ENCODE peak calls at places on chromosomes 6 and 20, in seven cellular contexts. One of them, this sample, is unnamed.

GRCh38 chr6:5121956-5122355 is 36.8 kb downstream of the PPP1R3G start:
- DNase-seq in EH: no peak
- DNase-seq in Calu3: no peak
- DNase-seq in K562: no peak
- DNase-seq in HT1080: no peak
- DNase-seq in dorsolateral prefrontal cortex: no peak
- DNase-seq in neural crest cell: no peak
- DNase-seq in this sample: no peak

GRCh38 chr20:40339661-40340449 is 349.2 kb downstream of the MAFB start:
- DNase-seq in EH: no peak
- DNase-seq in Calu3: no peak
- DNase-seq in K562: no peak
- DNase-seq in HT1080: no peak
- DNase-seq in dorsolateral prefrontal cortex: no peak
- DNase-seq in neural crest cell: no peak
- DNase-seq in this sample: peak; percentile 10

GRCh38 chr20:8306916-8307315 is 174.8 kb downstream of the PLCB1 start:
- DNase-seq in EH: no peak
- DNase-seq in Calu3: no peak
- DNase-seq in K562: no peak
- DNase-seq in HT1080: no peak
- DNase-seq in dorsolateral prefrontal cortex: no peak
- DNase-seq in neural crest cell: no peak
- DNase-seq in this sample: no peak

GRCh38 chr20:40744494-40745175 is 55.6 kb upstream of the MAFB start:
- DNase-seq in EH: no peak
- DNase-seq in Calu3: no peak
- DNase-seq in K562: no peak
- DNase-seq in HT1080: no peak
- DNase-seq in dorsolateral prefrontal cortex: no peak
- DNase-seq in neural crest cell: no peak
- DNase-seq in this sample: no peak

GRCh38 chr6:54899442-54899841 is 52.9 kb downstream of the FAM83B start:
- DNase-seq in EH: no peak
- DNase-seq in Calu3: no peak
- DNase-seq in K562: no peak
- DNase-seq in HT1080: no peak
- DNase-seq in dorsolateral prefrontal cortex: no peak
- DNase-seq in neural crest cell: no peak
- DNase-seq in this sample: no peak

GRCh38 chr20:58636983-58637421 is 14.1 kb upstream of the STX16 start:
- DNase-seq in EH: no peak
- DNase-seq in Calu3: no peak
- DNase-seq in K562: no peak
- DNase-seq in HT1080: no peak
- DNase-seq in dorsolateral prefrontal cortex: no peak
- DNase-seq in neural crest cell: no peak
- DNase-seq in this sample: no peak

GRCh38 chr6:42104807-42105713 is 37.4 kb downstream of the C6orf132 start:
- DNase-seq in EH: no peak
- DNase-seq in Calu3: no peak
- DNase-seq in K562: no peak
- DNase-seq in HT1080: no peak
- DNase-seq in dorsolateral prefrontal cortex: no peak
- DNase-seq in neural crest cell: no peak
- DNase-seq in this sample: no peak

GRCh38 chr6:10382322-10382721 is 32.6 kb downstream of the TFAP2A start:
- DNase-seq in EH: no peak
- DNase-seq in Calu3: no peak
- DNase-seq in K562: no peak
- DNase-seq in HT1080: no peak
- DNase-seq in dorsolateral prefrontal cortex: no peak
- DNase-seq in neural crest cell: no peak
- DNase-seq in this sample: no peak

GRCh38 chr20:20744170-20744725 is 31.8 kb upstream of the RALGAPA2 start:
- DNase-seq in EH: no peak
- DNase-seq in Calu3: no peak
- DNase-seq in K562: no peak
- DNase-seq in HT1080: no peak
- DNase-seq in dorsolateral prefrontal cortex: no peak
- DNase-seq in neural crest cell: no peak
- DNase-seq in this sample: no peak

GRCh38 chr6:8082954-8083858 is 19.0 kb upstream of the BLOC1S5 start:
- DNase-seq in EH: peak; percentile 95
- DNase-seq in Calu3: no peak
- DNase-seq in K562: no peak
- DNase-seq in HT1080: peak; percentile 89
- DNase-seq in dorsolateral prefrontal cortex: no peak
- DNase-seq in neural crest cell: no peak
- DNase-seq in this sample: no peak

GRCh38 chr6:127300411-127300810 is 33.7 kb downstream of the RNF146 start:
- DNase-seq in EH: peak; percentile 95
- DNase-seq in Calu3: no peak
- DNase-seq in K562: no peak
- DNase-seq in HT1080: peak; percentile 78
- DNase-seq in dorsolateral prefrontal cortex: no peak
- DNase-seq in neural crest cell: no peak
- DNase-seq in this sample: no peak

GRCh38 chr6:75143186-75143585 is 62.7 kb downstream of the COL12A1 start:
- DNase-seq in EH: peak; percentile 93
- DNase-seq in Calu3: no peak
- DNase-seq in K562: no peak
- DNase-seq in HT1080: no peak
- DNase-seq in dorsolateral prefrontal cortex: no peak
- DNase-seq in neural crest cell: no peak
- DNase-seq in this sample: no peak

GRCh38 chr6:158095031-158095430 is 73.0 kb downstream of the SERAC1 start:
- DNase-seq in EH: no peak
- DNase-seq in Calu3: no peak
- DNase-seq in K562: no peak
- DNase-seq in HT1080: no peak
- DNase-seq in dorsolateral prefrontal cortex: no peak
- DNase-seq in neural crest cell: no peak
- DNase-seq in this sample: no peak

GRCh38 chr20:49381558-49382493 is 100.6 kb downstream of the KCNB1 start:
- DNase-seq in EH: peak; percentile 52
- DNase-seq in Calu3: peak; percentile 23
- DNase-seq in K562: no peak
- DNase-seq in HT1080: peak; percentile 46
- DNase-seq in dorsolateral prefrontal cortex: peak; percentile 49
- DNase-seq in neural crest cell: no peak
- DNase-seq in this sample: peak; percentile 24

GRCh38 chr6:155177369-155177961 is 86.3 kb upstream of the CLDN20 start:
- DNase-seq in EH: peak; percentile 73
- DNase-seq in Calu3: peak; percentile 62
- DNase-seq in K562: peak; percentile 46
- DNase-seq in HT1080: peak; percentile 67
- DNase-seq in dorsolateral prefrontal cortex: no peak
- DNase-seq in neural crest cell: peak; percentile 65
- DNase-seq in this sample: no peak

GRCh38 chr20:5090191-5090590 is 29.6 kb downstream of the PCNA start:
- DNase-seq in EH: no peak
- DNase-seq in Calu3: no peak
- DNase-seq in K562: no peak
- DNase-seq in HT1080: no peak
- DNase-seq in dorsolateral prefrontal cortex: no peak
- DNase-seq in neural crest cell: no peak
- DNase-seq in this sample: no peak

GRCh38 chr20:48189177-48189576 is 403.9 kb upstream of the SULF2 start:
- DNase-seq in EH: peak; percentile 71
- DNase-seq in Calu3: peak; percentile 52
- DNase-seq in K562: no peak
- DNase-seq in HT1080: peak; percentile 11
- DNase-seq in dorsolateral prefrontal cortex: no peak
- DNase-seq in neural crest cell: no peak
- DNase-seq in this sample: no peak

GRCh38 chr6:107533415-107534059 is 43.6 kb downstream of the SOBP start:
- DNase-seq in EH: no peak
- DNase-seq in Calu3: no peak
- DNase-seq in K562: no peak
- DNase-seq in HT1080: no peak
- DNase-seq in dorsolateral prefrontal cortex: no peak
- DNase-seq in neural crest cell: no peak
- DNase-seq in this sample: no peak

GRCh38 chr6:152089992-152090391 is 282.5 kb downstream of the ESR1 start:
- DNase-seq in EH: peak; percentile 95
- DNase-seq in Calu3: no peak
- DNase-seq in K562: no peak
- DNase-seq in HT1080: peak; percentile 63
- DNase-seq in dorsolateral prefrontal cortex: no peak
- DNase-seq in neural crest cell: no peak
- DNase-seq in this sample: no peak

GRCh38 chr20:4281258-4282055 is 266.1 kb upstream of the RNF24 start:
- DNase-seq in EH: no peak
- DNase-seq in Calu3: no peak
- DNase-seq in K562: no peak
- DNase-seq in HT1080: no peak
- DNase-seq in dorsolateral prefrontal cortex: no peak
- DNase-seq in neural crest cell: no peak
- DNase-seq in this sample: no peak

GRCh38 chr6:129923520-129923919 is 62.4 kb upstream of the TMEM244 start:
- DNase-seq in EH: peak; percentile 59
- DNase-seq in Calu3: no peak
- DNase-seq in K562: no peak
- DNase-seq in HT1080: peak; percentile 39
- DNase-seq in dorsolateral prefrontal cortex: no peak
- DNase-seq in neural crest cell: no peak
- DNase-seq in this sample: no peak

GRCh38 chr6:27753668-27754407 is 158.4 kb downstream of the OR2B2 start:
- DNase-seq in EH: peak; percentile 84
- DNase-seq in Calu3: peak; percentile 87
- DNase-seq in K562: peak; percentile 91
- DNase-seq in HT1080: peak; percentile 82
- DNase-seq in dorsolateral prefrontal cortex: peak; percentile 46
- DNase-seq in neural crest cell: peak; percentile 72
- DNase-seq in this sample: peak; percentile 65

GRCh38 chr6:34858681-34859080 is 29.2 kb downstream of the TAF11 start:
- DNase-seq in EH: no peak
- DNase-seq in Calu3: no peak
- DNase-seq in K562: peak; percentile 39
- DNase-seq in HT1080: no peak
- DNase-seq in dorsolateral prefrontal cortex: no peak
- DNase-seq in neural crest cell: no peak
- DNase-seq in this sample: no peak

GRCh38 chr6:134983823-134984222 is 33.9 kb upstream of the ALDH8A1 start:
- DNase-seq in EH: no peak
- DNase-seq in Calu3: no peak
- DNase-seq in K562: no peak
- DNase-seq in HT1080: no peak
- DNase-seq in dorsolateral prefrontal cortex: no peak
- DNase-seq in neural crest cell: no peak
- DNase-seq in this sample: no peak

GRCh38 chr6:43830775-43831174 is 60.8 kb downstream of the VEGFA start:
- DNase-seq in EH: no peak
- DNase-seq in Calu3: no peak
- DNase-seq in K562: no peak
- DNase-seq in HT1080: no peak
- DNase-seq in dorsolateral prefrontal cortex: no peak
- DNase-seq in neural crest cell: no peak
- DNase-seq in this sample: no peak

GRCh38 chr6:24667378-24667803 is 514 bp downstream of the ACOT13 start:
- DNase-seq in EH: no peak
- DNase-seq in Calu3: peak; percentile 34
- DNase-seq in K562: no peak
- DNase-seq in HT1080: peak; percentile 44
- DNase-seq in dorsolateral prefrontal cortex: no peak
- DNase-seq in neural crest cell: no peak
- DNase-seq in this sample: no peak